ENCODE peak calls at places on chromosomes 2 and 18, in ten cellular contexts. O, W, G, I, B, Q, P, D, T and N are unnamed samples.
A peak's percentile ranks its signal among the peaks of the same experiment; 100 is the strongest.

GRCh38 chr2:17830053-17831034 is 14.1 kb downstream of the MSGN1 start:
- DNase-seq in B (peak; percentile 87), D (peak; percentile 89), Q (peak; percentile 72), W (no peak), P (peak; percentile 86), T (peak; percentile 97), I (peak; percentile 68), G (peak; percentile 30), O (peak; percentile 29), N (peak; percentile 9)

GRCh38 chr2:120747281-120747680 is 11.6 kb downstream of the GLI2 start:
- DNase-seq in O (no peak), G (no peak), P (no peak), W (no peak), Q (no peak), D (peak; percentile 71), B (no peak), T (peak; percentile 5), I (no peak), N (no peak)

GRCh38 chr2:177298191-177298590 is 33.7 kb upstream of the NFE2L2 start:
- DNase-seq in W (no peak), D (no peak), T (no peak), P (no peak), B (no peak), G (no peak), I (no peak), Q (no peak), O (no peak), N (no peak)

GRCh38 chr2:126907671-126908070 is 9.0 kb downstream of the TEX51 start:
- DNase-seq in P (no peak), O (no peak), B (no peak), D (peak; percentile 64), G (no peak), Q (no peak), I (peak; percentile 5), W (no peak), T (no peak), N (no peak)

GRCh38 chr2:19126281-19126680 is 232.1 kb downstream of the OSR1 start:
- DNase-seq in I (no peak), D (no peak), O (no peak), G (no peak), T (no peak), P (no peak), W (no peak), Q (no peak), B (no peak), N (no peak)

GRCh38 chr18:57088883-57089282 is 58.0 kb upstream of the BOD1L2 start:
- DNase-seq in B (no peak), D (no peak), T (no peak), Q (no peak), W (no peak), O (no peak), I (peak; percentile 19), G (no peak), P (peak; percentile 14), N (no peak)

GRCh38 chr2:121211251-121211650 is 73.8 kb downstream of the TFCP2L1 start:
- DNase-seq in D (no peak), W (no peak), B (no peak), I (peak; percentile 76), P (peak; percentile 45), O (no peak), G (no peak), T (no peak), Q (no peak), N (no peak)

GRCh38 chr2:23563673-23564617 is 179.0 kb downstream of the KLHL29 start:
- DNase-seq in O (no peak), W (no peak), D (no peak), T (peak; percentile 76), G (no peak), I (peak; percentile 61), Q (no peak), P (peak; percentile 47), B (peak; percentile 76), N (no peak)

GRCh38 chr18:63820694-63821093 is 45.5 kb downstream of the SERPINB7 start:
- DNase-seq in O (no peak), I (no peak), T (no peak), B (no peak), Q (no peak), W (no peak), D (no peak), P (no peak), G (no peak), N (no peak)

GRCh38 chr2:47950340-47951280 is 44.3 kb upstream of the FBXO11 start:
- DNase-seq in Q (no peak), I (no peak), W (no peak), P (no peak), D (no peak), G (no peak), O (no peak), T (no peak), B (peak; percentile 4), N (no peak)

GRCh38 chr2:72027426-72028161 is 120.1 kb downstream of the CYP26B1 start:
- DNase-seq in B (peak; percentile 11), T (no peak), D (peak; percentile 82), Q (peak; percentile 2), P (no peak), W (no peak), G (no peak), O (no peak), I (peak; percentile 8), N (no peak)

GRCh38 chr2:217822296-217823252 is 180.2 kb downstream of the TNS1 start:
- DNase-seq in O (no peak), T (no peak), B (no peak), P (no peak), D (no peak), G (no peak), W (no peak), I (no peak), Q (no peak), N (no peak)

GRCh38 chr18:7856099-7856498 is 289.0 kb downstream of the PTPRM start:
- DNase-seq in D (no peak), B (no peak), O (no peak), T (no peak), Q (no peak), G (no peak), I (no peak), W (no peak), P (no peak), N (no peak)

GRCh38 chr2:230537531-230537976 is 121.6 kb downstream of the SP100 start:
- DNase-seq in O (no peak), G (peak; percentile 44), D (no peak), Q (no peak), T (no peak), I (no peak), P (no peak), W (no peak), B (no peak), N (no peak)